ENCODE peak calls at places on chromosomes 7 and 10, in five cellular contexts. One of them, this sample, is unnamed.

GRCh38 chr7:149736478-149737360 is 36.7 kb downstream of the ZNF467 start:
- DNase-seq in activated CD8-positive, alpha-beta T cell treated with anti-CD3 and anti-CD28 coated beads for 36 hours: no peak
- DNase-seq in MM.1S: no peak
- DNase-seq in cardiac muscle cell: no peak
- DNase-seq in tibial nerve: no peak
- DNase-seq in this sample: no peak

GRCh38 chr7:128919881-128920789 is 9.6 kb upstream of the KCP start:
- DNase-seq in activated CD8-positive, alpha-beta T cell treated with anti-CD3 and anti-CD28 coated beads for 36 hours: no peak
- DNase-seq in MM.1S: no peak
- DNase-seq in cardiac muscle cell: no peak
- DNase-seq in tibial nerve: no peak
- DNase-seq in this sample: no peak

GRCh38 chr10:117542706-117543244 is at the start of gene EMX2:
- DNase-seq in activated CD8-positive, alpha-beta T cell treated with anti-CD3 and anti-CD28 coated beads for 36 hours: no peak
- DNase-seq in MM.1S: no peak
- DNase-seq in cardiac muscle cell: no peak
- DNase-seq in tibial nerve: no peak
- DNase-seq in this sample: no peak

GRCh38 chr7:130943981-130944380 is 210.0 kb upstream of the KLF14 start:
- DNase-seq in activated CD8-positive, alpha-beta T cell treated with anti-CD3 and anti-CD28 coated beads for 36 hours: no peak
- DNase-seq in MM.1S: no peak
- DNase-seq in cardiac muscle cell: no peak
- DNase-seq in tibial nerve: no peak
- DNase-seq in this sample: no peak

GRCh38 chr7:138657854-138658386 is 43.2 kb downstream of the SVOPL start:
- DNase-seq in activated CD8-positive, alpha-beta T cell treated with anti-CD3 and anti-CD28 coated beads for 36 hours: no peak
- DNase-seq in MM.1S: no peak
- DNase-seq in cardiac muscle cell: no peak
- DNase-seq in tibial nerve: no peak
- DNase-seq in this sample: no peak

GRCh38 chr7:46264646-46265045 is 343.6 kb upstream of the IGFBP3 start:
- DNase-seq in activated CD8-positive, alpha-beta T cell treated with anti-CD3 and anti-CD28 coated beads for 36 hours: no peak
- DNase-seq in MM.1S: no peak
- DNase-seq in cardiac muscle cell: no peak
- DNase-seq in tibial nerve: no peak
- DNase-seq in this sample: no peak

GRCh38 chr7:108014747-108015682 is 12.1 kb upstream of the LAMB1 start:
- DNase-seq in activated CD8-positive, alpha-beta T cell treated with anti-CD3 and anti-CD28 coated beads for 36 hours: no peak
- DNase-seq in MM.1S: no peak
- DNase-seq in cardiac muscle cell: no peak
- DNase-seq in tibial nerve: no peak
- DNase-seq in this sample: no peak

GRCh38 chr7:21910253-21910652 is 35.4 kb downstream of the CDCA7L start:
- DNase-seq in activated CD8-positive, alpha-beta T cell treated with anti-CD3 and anti-CD28 coated beads for 36 hours: no peak
- DNase-seq in MM.1S: no peak
- DNase-seq in cardiac muscle cell: no peak
- DNase-seq in tibial nerve: no peak
- DNase-seq in this sample: no peak

GRCh38 chr10:103618575-103619423 is 125.3 kb downstream of the NEURL1 start:
- DNase-seq in activated CD8-positive, alpha-beta T cell treated with anti-CD3 and anti-CD28 coated beads for 36 hours: no peak
- DNase-seq in MM.1S: no peak
- DNase-seq in cardiac muscle cell: no peak
- DNase-seq in tibial nerve: peak; percentile 70
- DNase-seq in this sample: no peak

GRCh38 chr7:134900430-134900876 is 85.9 kb upstream of the AGBL3 start:
- DNase-seq in activated CD8-positive, alpha-beta T cell treated with anti-CD3 and anti-CD28 coated beads for 36 hours: no peak
- DNase-seq in MM.1S: peak; percentile 77
- DNase-seq in cardiac muscle cell: no peak
- DNase-seq in tibial nerve: no peak
- DNase-seq in this sample: peak; percentile 43

GRCh38 chr10:51861731-51862130 is 162.3 kb upstream of the CSTF2T start:
- DNase-seq in activated CD8-positive, alpha-beta T cell treated with anti-CD3 and anti-CD28 coated beads for 36 hours: no peak
- DNase-seq in MM.1S: no peak
- DNase-seq in cardiac muscle cell: no peak
- DNase-seq in tibial nerve: no peak
- DNase-seq in this sample: no peak

GRCh38 chr10:82814635-82815034 is 939.6 kb downstream of the NRG3 start:
- DNase-seq in activated CD8-positive, alpha-beta T cell treated with anti-CD3 and anti-CD28 coated beads for 36 hours: no peak
- DNase-seq in MM.1S: no peak
- DNase-seq in cardiac muscle cell: no peak
- DNase-seq in tibial nerve: no peak
- DNase-seq in this sample: no peak

GRCh38 chr7:136000288-136000913 is 23.2 kb upstream of the MTPN start:
- DNase-seq in activated CD8-positive, alpha-beta T cell treated with anti-CD3 and anti-CD28 coated beads for 36 hours: no peak
- DNase-seq in MM.1S: no peak
- DNase-seq in cardiac muscle cell: no peak
- DNase-seq in tibial nerve: no peak
- DNase-seq in this sample: no peak

GRCh38 chr7:45050198-45050597 is 38.6 kb downstream of the NACAD start:
- DNase-seq in activated CD8-positive, alpha-beta T cell treated with anti-CD3 and anti-CD28 coated beads for 36 hours: no peak
- DNase-seq in MM.1S: no peak
- DNase-seq in cardiac muscle cell: no peak
- DNase-seq in tibial nerve: no peak
- DNase-seq in this sample: no peak

GRCh38 chr7:32264667-32265284 is 194.6 kb upstream of the PDE1C start:
- DNase-seq in activated CD8-positive, alpha-beta T cell treated with anti-CD3 and anti-CD28 coated beads for 36 hours: no peak
- DNase-seq in MM.1S: no peak
- DNase-seq in cardiac muscle cell: no peak
- DNase-seq in tibial nerve: no peak
- DNase-seq in this sample: no peak

GRCh38 chr7:32262315-32262714 is 192.1 kb upstream of the PDE1C start:
- DNase-seq in activated CD8-positive, alpha-beta T cell treated with anti-CD3 and anti-CD28 coated beads for 36 hours: no peak
- DNase-seq in MM.1S: no peak
- DNase-seq in cardiac muscle cell: no peak
- DNase-seq in tibial nerve: no peak
- DNase-seq in this sample: no peak

DNA sequence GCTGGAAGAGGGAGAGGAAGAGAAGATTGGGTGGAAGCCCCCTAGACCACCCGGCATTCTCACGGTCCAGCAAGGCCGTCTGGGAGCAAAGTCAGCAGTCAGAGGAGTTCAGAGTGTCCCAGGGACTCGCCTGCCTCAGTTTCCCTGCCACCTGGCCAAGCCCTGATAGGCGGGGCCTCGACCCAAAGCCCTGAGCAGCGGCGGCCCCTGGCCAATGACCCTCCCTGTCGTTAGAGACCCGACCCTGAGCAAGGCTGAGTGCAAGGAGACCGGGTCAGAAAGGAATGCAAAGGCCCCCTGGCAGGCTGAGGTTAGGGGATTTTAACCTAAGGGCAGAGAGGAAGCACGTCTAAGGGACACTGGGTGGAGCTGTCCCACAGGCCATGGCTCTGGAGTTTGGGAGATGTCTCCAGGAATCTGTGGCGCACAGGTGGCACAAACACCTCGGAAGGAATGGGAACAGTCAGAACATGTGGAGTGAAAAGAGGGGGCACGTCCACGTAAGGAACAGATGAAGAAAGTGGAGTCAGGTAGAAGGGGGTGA is 196.8 kb upstream of the PDE1C start:
- DNase-seq in activated CD8-positive, alpha-beta T cell treated with anti-CD3 and anti-CD28 coated beads for 36 hours: no peak
- DNase-seq in MM.1S: no peak
- DNase-seq in cardiac muscle cell: no peak
- DNase-seq in tibial nerve: no peak
- DNase-seq in this sample: no peak
- TF ChIP-seq CTCF in activated CD8-positive, alpha-beta T cell treated with anti-CD3 and anti-CD28 coated beads for 36 hours: no peak
- TF ChIP-seq CTCF in MM.1S: no peak
- TF ChIP-seq CTCF in cardiac muscle cell: no peak
- TF ChIP-seq CTCF in tibial nerve: no peak
- TF ChIP-seq CTCF in this sample: no peak

DNA sequence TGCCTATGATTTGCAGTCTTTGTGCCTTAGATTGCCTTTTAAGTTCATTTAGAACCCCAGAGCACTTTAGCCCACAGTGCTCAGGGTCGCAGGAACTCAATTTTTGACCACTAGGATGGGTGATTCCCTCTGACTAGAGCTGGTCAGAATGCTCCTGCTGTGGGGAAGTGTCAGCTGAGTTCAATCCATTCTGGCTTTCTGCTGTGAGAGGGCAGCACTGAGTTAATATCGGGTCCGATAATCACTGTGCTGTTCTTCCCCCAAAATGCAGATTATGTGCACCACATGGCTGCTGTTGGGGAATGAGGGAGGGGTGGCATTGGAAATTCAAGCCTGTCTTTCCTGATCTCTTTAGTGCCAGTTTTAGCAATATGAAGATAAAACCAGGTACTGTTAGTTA is 886.4 kb downstream of the DNAJB9 start:
- DNase-seq in activated CD8-positive, alpha-beta T cell treated with anti-CD3 and anti-CD28 coated beads for 36 hours: no peak
- DNase-seq in MM.1S: no peak
- DNase-seq in cardiac muscle cell: no peak
- DNase-seq in tibial nerve: no peak
- DNase-seq in this sample: no peak
- TF ChIP-seq CTCF in activated CD8-positive, alpha-beta T cell treated with anti-CD3 and anti-CD28 coated beads for 36 hours: no peak
- TF ChIP-seq CTCF in MM.1S: no peak
- TF ChIP-seq CTCF in cardiac muscle cell: no peak
- TF ChIP-seq CTCF in tibial nerve: no peak
- TF ChIP-seq CTCF in this sample: no peak

GRCh38 chr7:12436896-12437535 is 33.4 kb upstream of the VWDE start:
- DNase-seq in activated CD8-positive, alpha-beta T cell treated with anti-CD3 and anti-CD28 coated beads for 36 hours: no peak
- DNase-seq in MM.1S: peak; percentile 17
- DNase-seq in cardiac muscle cell: peak; percentile 47
- DNase-seq in tibial nerve: no peak
- DNase-seq in this sample: no peak
- TF ChIP-seq CTCF in activated CD8-positive, alpha-beta T cell treated with anti-CD3 and anti-CD28 coated beads for 36 hours: no peak
- TF ChIP-seq CTCF in MM.1S: peak; percentile 24
- TF ChIP-seq CTCF in cardiac muscle cell: no peak
- TF ChIP-seq CTCF in tibial nerve: no peak
- TF ChIP-seq CTCF in this sample: no peak

GRCh38 chr7:151769189-151769821 is 107.6 kb downstream of the PRKAG2 start:
- DNase-seq in activated CD8-positive, alpha-beta T cell treated with anti-CD3 and anti-CD28 coated beads for 36 hours: peak; percentile 76
- DNase-seq in MM.1S: peak; percentile 46
- DNase-seq in cardiac muscle cell: no peak
- DNase-seq in tibial nerve: no peak
- DNase-seq in this sample: peak; percentile 50
- TF ChIP-seq CTCF in activated CD8-positive, alpha-beta T cell treated with anti-CD3 and anti-CD28 coated beads for 36 hours: no peak
- TF ChIP-seq CTCF in MM.1S: no peak
- TF ChIP-seq CTCF in cardiac muscle cell: no peak
- TF ChIP-seq CTCF in tibial nerve: no peak
- TF ChIP-seq CTCF in this sample: no peak

GRCh38 chr10:70620020-70620289 is 17.4 kb upstream of the PRF1 start:
- DNase-seq in activated CD8-positive, alpha-beta T cell treated with anti-CD3 and anti-CD28 coated beads for 36 hours: no peak
- DNase-seq in MM.1S: no peak
- DNase-seq in cardiac muscle cell: no peak
- DNase-seq in tibial nerve: no peak
- DNase-seq in this sample: no peak
- TF ChIP-seq CTCF in activated CD8-positive, alpha-beta T cell treated with anti-CD3 and anti-CD28 coated beads for 36 hours: no peak
- TF ChIP-seq CTCF in MM.1S: no peak
- TF ChIP-seq CTCF in cardiac muscle cell: no peak
- TF ChIP-seq CTCF in tibial nerve: no peak
- TF ChIP-seq CTCF in this sample: no peak

GRCh38 chr10:121696854-121697253 is 98.6 kb upstream of the FGFR2 start:
- DNase-seq in activated CD8-positive, alpha-beta T cell treated with anti-CD3 and anti-CD28 coated beads for 36 hours: peak; percentile 50
- DNase-seq in MM.1S: peak; percentile 28
- DNase-seq in cardiac muscle cell: peak; percentile 34
- DNase-seq in tibial nerve: no peak
- DNase-seq in this sample: peak; percentile 25
- TF ChIP-seq CTCF in activated CD8-positive, alpha-beta T cell treated with anti-CD3 and anti-CD28 coated beads for 36 hours: peak; percentile 48
- TF ChIP-seq CTCF in MM.1S: peak; percentile 39
- TF ChIP-seq CTCF in cardiac muscle cell: peak; percentile 49
- TF ChIP-seq CTCF in tibial nerve: no peak
- TF ChIP-seq CTCF in this sample: peak; percentile 22

GRCh38 chr7:47337531-47337930 is 244.4 kb downstream of the TNS3 start:
- DNase-seq in activated CD8-positive, alpha-beta T cell treated with anti-CD3 and anti-CD28 coated beads for 36 hours: no peak
- DNase-seq in MM.1S: no peak
- DNase-seq in cardiac muscle cell: no peak
- DNase-seq in tibial nerve: no peak
- DNase-seq in this sample: peak; percentile 55
- TF ChIP-seq CTCF in activated CD8-positive, alpha-beta T cell treated with anti-CD3 and anti-CD28 coated beads for 36 hours: no peak
- TF ChIP-seq CTCF in MM.1S: no peak
- TF ChIP-seq CTCF in cardiac muscle cell: no peak
- TF ChIP-seq CTCF in tibial nerve: no peak
- TF ChIP-seq CTCF in this sample: no peak